ENCODE peak calls at places on chromosomes 13 and 19, in five cellular contexts. S is Peyer's patch, U is heart right ventricle, W is BE2C, A is ascending aorta. G is an unnamed sample. For H3K4me1, the result is how much of the 10 kb centered on the place peaks cover.

GRCh38 chr19:12838182-12838890 is at the start of gene MAST1:
- DNase-seq in S (no peak), U (peak), W (peak), A (no peak), G (no peak)

GRCh38 chr19:31518216-31518615 is 169.0 kb upstream of the TSHZ3 start:
- DNase-seq in S (no peak), U (no peak), W (no peak), A (no peak), G (no peak)

GRCh38 chr13:96229356-96229755 is 139.4 kb downstream of the HS6ST3 start:
- DNase-seq in S (no peak), U (no peak), W (peak), A (no peak), G (no peak)

GRCh38 chr19:55677572-55678028 is 2.6 kb downstream of the EPN1 start:
- DNase-seq in S (peak), U (no peak), W (peak), A (no peak), G (no peak)

GRCh38 chr19:41327076-41327475 is 17.1 kb downstream of the CCDC97 start:
- DNase-seq in S (no peak), U (no peak), W (no peak), A (no peak), G (no peak)

GRCh38 chr19:40565910-40566495 is 10.7 kb upstream of the SHKBP1 start:
- DNase-seq in S (no peak), U (no peak), W (peak), A (no peak), G (no peak)

GRCh38 chr13:27036236-27036981 is 135.2 kb downstream of the USP12 start:
- DNase-seq in S (no peak), U (no peak), W (no peak), A (no peak), G (peak)

GRCh38 chr13:46389985-46390384 is 2.9 kb upstream of the RUBCNL start:
- DNase-seq in S (peak), U (no peak), W (no peak), A (no peak), G (no peak)

GRCh38 chr19:2639999-2640398 is 62.5 kb downstream of the GNG7 start:
- DNase-seq in S (no peak), U (no peak), W (no peak), A (no peak), G (no peak)

GRCh38 chr13:46866150-46866549 is 30.7 kb downstream of the HTR2A start:
- DNase-seq in S (peak), U (peak), W (peak), A (no peak), G (no peak)

GRCh38 chr13:41054212-41054877 is 7.0 kb upstream of the WBP4 start:
- DNase-seq in S (peak), U (no peak), W (peak), A (no peak), G (no peak)

GRCh38 chr19:11843741-11844140 is 4.8 kb upstream of the ZNF439 start:
- DNase-seq in S (no peak), U (no peak), W (no peak), A (no peak), G (no peak)

GRCh38 chr19:8641908-8642547 is 11.6 kb downstream of the NFILZ start:
- DNase-seq in S (no peak), U (no peak), W (no peak), A (no peak), G (no peak)

GRCh38 chr13:101875717-101876393 is 423.4 kb downstream of the ITGBL1 start:
- DNase-seq in S (no peak), U (no peak), W (no peak), A (no peak), G (no peak)

GRCh38 chr19:38046254-38047047 is 139.4 kb downstream of the SIPA1L3 start:
- DNase-seq in S (peak), U (no peak), W (no peak), A (no peak), G (no peak)

GRCh38 chr19:39497850-39498261 is 891 bp upstream of the DLL3 start:
- DNase-seq in S (peak), U (peak), W (peak), A (no peak), G (no peak)

GRCh38 chr13:45119990-45120864 is at the start of gene GTF2F2:
- DNase-seq in S (peak), U (peak), W (peak), A (peak), G (peak)

GRCh38 chr19:29277107-29277506 is 64.2 kb upstream of the UQCRFS1 start:
- DNase-seq in S (peak), U (no peak), W (no peak), A (no peak), G (no peak)

GRCh38 chr13:33138441-33138840 is 122.2 kb downstream of the KL start:
- DNase-seq in S (no peak), U (no peak), W (no peak), A (no peak), G (no peak)

GRCh38 chr19:855566-856120 is 3.5 kb downstream of the ELANE start:
- DNase-seq in S (no peak), U (no peak), W (no peak), A (no peak), G (no peak)

GRCh38 chr19:41895745-41896580 is 13.0 kb downstream of the ARHGEF1 start:
- DNase-seq in S (no peak), U (no peak), W (peak), A (no peak), G (no peak)

GRCh38 chr19:13072206-13072898 is 30.3 kb downstream of the LYL1 start:
- DNase-seq in S (no peak), U (no peak), W (no peak), A (no peak), G (no peak)

GRCh38 chr19:5693195-5694166 is 3.4 kb downstream of the RPL36 start:
- DNase-seq in S (no peak), U (peak), W (no peak), A (no peak), G (no peak)

GRCh38 chr13:65679240-65679639 is 1550.9 kb downstream of the PCDH9 start:
- DNase-seq in S (no peak), U (no peak), W (no peak), A (no peak), G (no peak)

GRCh38 chr19:33339016-33339749 is 34.3 kb upstream of the CEBPG start:
- DNase-seq in S (no peak), U (no peak), W (no peak), A (no peak), G (no peak)

GRCh38 chr13:58963321-58963720 is 1200.4 kb downstream of the DIAPH3 start:
- DNase-seq in S (no peak), U (no peak), W (no peak), A (no peak), G (no peak)

GRCh38 chr19:48401277-48401676 is 7.8 kb downstream of the GRIN2D start:
- DNase-seq in S (no peak), U (no peak), W (no peak), A (no peak), G (no peak)

GRCh38 chr19:3546119-3546518 is 7.1 kb downstream of the TEKTIP1 start:
- DNase-seq in S (no peak), U (no peak), W (no peak), A (no peak), G (no peak)

GRCh38 chr19:8361921-8362793 is 1.8 kb upstream of the ANGPTL4 start:
- DNase-seq in S (peak), U (peak), W (peak), A (peak), G (peak)

GRCh38 chr13:111518161-111518791 is 197.8 kb downstream of the TEX29 start:
- DNase-seq in S (no peak), U (no peak), W (no peak), A (no peak), G (no peak)

GRCh38 chr13:79190932-79191331 is 215.1 kb downstream of the RBM26 start:
- DNase-seq in S (no peak), U (no peak), W (no peak), A (no peak), G (no peak)

GRCh38 chr19:49020342-49020741 is 3.5 kb upstream of the LHB start:
- DNase-seq in S (no peak), U (no peak), W (no peak), A (no peak), G (no peak)

GRCh38 chr19:6030214-6030507 is 52.2 kb upstream of the RANBP3 start:
- DNase-seq in S (no peak), U (no peak), W (no peak), A (no peak), G (peak)

GRCh38 chr13:98267080-98267912 is 90.2 kb upstream of the RNF113B start:
- DNase-seq in S (no peak), U (no peak), W (no peak), A (no peak), G (no peak)

GRCh38 chr19:57010541-57010940 is 109.2 kb upstream of the USP29 start:
- DNase-seq in S (no peak), U (no peak), W (no peak), A (no peak), G (no peak)

GRCh38 chr13:65914707-65915106 is 1315.4 kb downstream of the PCDH9 start:
- DNase-seq in S (no peak), U (no peak), W (no peak), A (no peak), G (no peak)

GRCh38 chr19:14672043-14672872 is 2.4 kb downstream of the ADGRE3 start:
- DNase-seq in S (no peak), U (no peak), W (no peak), A (no peak), G (no peak)
- H3K4me1 ChIP-seq in S (under half), U (under half), W (under half), A (under half), G (under half)

GRCh38 chr13:24512208-24513068 is at the start of gene PARP4:
- DNase-seq in S (peak), U (peak), W (peak), A (no peak), G (peak)
- TF ChIP-seq CTCF in S (no peak), U (no peak), W (no peak), A (no peak), G (no peak)

GRCh38 chr13:20393273-20394235 is 132.1 kb downstream of the CRYL1 start:
- DNase-seq in S (no peak), U (no peak), W (no peak), A (no peak), G (no peak)
- H3K4me3 ChIP-seq in S (no peak), U (no peak), W (no peak), A (no peak), G (no peak)

GRCh38 chr19:16076958-16077611 is 790 bp downstream of the TPM4 start:
- DNase-seq in S (peak), U (peak), W (peak), A (no peak), G (peak)
- H3K4me1 ChIP-seq in S (under half), U (under half), W (under half), A (under half), G (half or more)

DNA sequence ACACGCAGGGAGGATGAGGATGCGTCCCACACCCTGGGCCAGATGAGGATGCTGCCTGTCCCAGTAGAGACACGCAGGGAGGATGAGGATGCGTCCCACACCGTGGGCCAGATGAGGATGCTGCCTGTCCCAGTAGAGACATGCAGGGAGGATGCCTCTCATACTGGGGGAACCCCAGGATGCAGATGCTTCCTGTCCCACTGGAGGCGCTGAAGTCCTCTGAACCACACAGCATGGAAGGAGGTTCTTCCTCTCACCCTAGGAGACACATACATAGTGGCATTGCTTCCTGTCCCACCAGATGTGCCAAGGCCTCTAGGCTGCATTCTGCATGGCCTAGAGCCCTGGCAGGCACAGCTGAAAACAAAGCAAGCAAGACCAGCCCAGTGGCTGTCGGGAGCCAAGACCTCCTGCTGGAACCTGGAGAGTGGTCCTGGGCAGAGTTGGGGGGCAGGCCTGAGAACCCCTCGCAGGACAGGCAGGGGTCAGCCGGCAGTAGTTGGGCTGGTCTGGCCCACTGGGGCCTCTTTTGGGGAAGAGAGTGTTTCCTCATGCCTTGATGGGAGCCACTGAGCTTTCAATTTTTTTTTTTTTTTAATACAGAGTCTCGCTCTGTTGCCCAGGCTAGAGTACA is 4.3 kb downstream of the HPN start:
- DNase-seq in S (peak), U (no peak), W (no peak), A (no peak), G (no peak)
- TF ChIP-seq CTCF in S (peak), U (no peak), W (no peak), A (peak), G (peak)

DNA sequence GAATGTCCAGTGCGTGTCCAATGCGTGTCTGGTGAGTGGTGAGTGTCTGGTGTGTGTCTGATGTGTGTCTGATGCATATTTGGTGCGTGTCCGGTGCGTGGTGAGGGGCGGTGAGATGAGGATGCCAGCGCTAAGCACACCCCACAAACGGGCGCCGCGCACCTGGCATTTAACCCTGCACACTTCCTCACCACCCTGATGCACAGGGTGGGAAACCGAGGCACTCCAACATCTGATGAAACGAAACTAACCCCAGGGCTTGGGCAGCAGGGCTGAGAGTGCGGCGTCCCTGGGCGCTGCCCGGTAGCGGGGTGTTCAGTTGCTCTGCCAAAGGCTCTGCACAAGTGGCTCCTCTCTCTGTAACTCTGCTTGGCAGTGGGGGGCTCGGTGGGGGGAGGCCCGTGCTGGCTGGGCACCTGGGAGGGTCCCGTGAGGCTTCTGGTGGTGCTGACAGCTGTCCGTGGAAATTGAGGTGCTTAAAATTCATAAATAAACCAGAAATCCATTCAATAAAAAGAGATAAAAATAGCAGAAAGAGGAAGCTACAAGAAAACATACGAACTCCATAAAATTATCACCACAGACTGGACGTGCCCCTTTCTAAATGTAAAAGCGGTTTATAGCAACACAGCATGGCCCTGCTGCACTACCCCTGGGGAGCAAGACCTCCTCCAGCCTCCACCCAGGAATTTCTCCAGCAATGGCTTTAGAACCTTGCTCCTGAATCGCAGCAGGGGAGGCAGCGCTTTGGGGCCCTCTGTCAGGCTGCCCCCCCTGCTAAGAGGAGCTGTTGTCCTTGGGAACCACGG is 76.0 kb downstream of the RASA3 start:
- DNase-seq in S (no peak), U (no peak), W (no peak), A (no peak), G (no peak)
- H3K4me3 ChIP-seq in S (no peak), U (no peak), W (no peak), A (no peak), G (no peak)

DNA sequence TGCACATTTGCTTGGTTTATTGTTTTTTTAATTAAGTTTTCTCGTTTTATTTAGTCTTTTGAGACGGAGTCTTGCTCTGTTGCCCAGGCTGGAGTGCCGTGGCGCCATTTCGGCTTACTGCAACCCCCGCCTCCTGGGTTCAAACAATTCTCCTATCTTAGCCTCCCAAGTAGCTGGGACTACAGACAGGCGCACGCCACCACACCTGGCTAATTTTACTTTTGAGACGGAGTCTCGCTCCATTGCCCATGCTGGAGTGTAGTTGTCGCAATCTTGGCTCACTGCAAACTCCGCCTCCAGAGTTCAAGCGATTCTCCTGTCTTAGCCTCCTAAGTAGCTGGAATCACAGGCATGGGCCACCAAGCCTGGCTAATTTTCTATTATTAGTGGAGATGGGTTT is 1.3 kb downstream of the RPS9 start:
- DNase-seq in S (no peak), U (no peak), W (no peak), A (no peak), G (no peak)
- H3K4me1 ChIP-seq in S (under half), U (half or more), W (under half), A (under half), G (half or more)

GRCh38 chr19:50315773-50316448 is 13.3 kb downstream of the KCNC3 start:
- DNase-seq in S (no peak), U (no peak), W (peak), A (no peak), G (no peak)
- TF ChIP-seq CTCF in S (no peak), U (no peak), W (no peak), A (no peak), G (no peak)

DNA sequence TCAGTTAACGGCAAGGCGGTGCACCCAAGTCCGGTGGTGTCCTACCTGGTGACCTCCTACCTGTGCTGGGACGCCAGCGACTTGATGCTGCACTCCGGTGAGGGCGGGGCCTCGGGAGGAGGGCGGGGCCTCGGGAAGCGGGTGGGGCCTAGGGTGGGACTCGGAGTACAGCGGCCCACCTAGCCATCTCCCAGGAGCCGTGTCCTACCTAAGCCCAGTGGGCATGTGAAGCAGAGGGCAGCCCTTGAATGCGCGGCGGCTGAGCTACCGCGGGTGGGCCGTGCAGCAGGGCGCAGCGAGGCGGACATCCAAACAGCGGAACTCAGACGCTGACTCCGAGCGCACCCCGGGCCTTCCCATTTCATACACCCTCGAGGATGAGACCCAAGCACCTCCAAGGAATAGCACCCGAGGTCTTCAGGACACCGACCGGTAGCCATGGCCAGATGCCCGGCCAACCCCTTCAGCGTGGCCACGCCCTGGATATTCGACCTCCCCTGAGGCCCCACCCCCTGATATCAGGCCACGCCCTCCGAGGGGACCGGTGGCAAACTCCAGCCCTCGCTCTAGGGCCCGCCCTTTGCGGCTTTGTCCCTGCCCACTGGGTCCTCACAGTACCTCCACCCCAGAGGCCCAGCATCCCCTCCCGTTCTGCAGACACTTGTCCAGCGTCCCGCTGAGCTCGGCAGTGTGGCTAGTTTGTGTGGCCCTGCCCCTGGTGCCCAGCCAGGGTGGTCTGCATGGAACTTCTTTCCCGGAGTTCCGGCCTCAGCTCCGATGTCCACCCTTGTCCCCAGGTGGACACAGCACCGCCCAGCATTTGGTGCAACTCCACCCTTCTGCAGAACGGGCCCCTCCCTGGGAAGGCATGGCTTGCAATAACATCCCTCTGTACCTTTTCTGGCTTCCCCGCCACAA is 5.4 kb downstream of the KLK1 start:
- DNase-seq in S (peak), U (peak), W (peak), A (no peak), G (no peak)
- H3K4me3 ChIP-seq in S (peak), U (peak), W (peak), A (peak), G (peak)